ENCODE peak calls at places on chromosomes 2 and 18, in four cellular contexts. C is GM23248, M is sigmoid colon, Q is GM23338. O is an unnamed sample. For H3K4me1, the result is how much of the 10 kb centered on the place peaks cover.

GRCh38 chr18:13099113-13099512 is 108.0 kb downstream of the CEP192 start:
- DNase-seq in C (no peak), M (no peak), Q (no peak), O (no peak)

GRCh38 chr2:67877281-67877680 is 185.5 kb downstream of the C1D start:
- DNase-seq in C (no peak), M (no peak), Q (peak), O (no peak)

GRCh38 chr2:237294509-237294908 is 119.5 kb downstream of the COL6A3 start:
- DNase-seq in C (no peak), M (no peak), Q (no peak), O (no peak)

GRCh38 chr2:118856330-118856977 is 9.0 kb upstream of the EN1 start:
- DNase-seq in C (no peak), M (no peak), Q (no peak), O (no peak)

GRCh38 chr2:181106229-181106628 is 125.8 kb downstream of the UBE2E3 start:
- DNase-seq in C (peak), M (no peak), Q (no peak), O (peak)

GRCh38 chr18:74512321-74513053 is 16.3 kb downstream of the CNDP2 start:
- DNase-seq in C (no peak), M (peak), Q (no peak), O (no peak)

GRCh38 chr18:74256190-74256589 is 35.6 kb downstream of the CYB5A start:
- DNase-seq in C (no peak), M (no peak), Q (no peak), O (no peak)

GRCh38 chr2:226994775-226995174 is 158.9 kb downstream of the RHBDD1 start:
- DNase-seq in C (no peak), M (no peak), Q (no peak), O (no peak)

GRCh38 chr2:36482576-36483214 is 115.3 kb downstream of the FEZ2 start:
- DNase-seq in C (peak), M (no peak), Q (no peak), O (no peak)

GRCh38 chr2:170339753-170340692 is 162.1 kb downstream of the MYO3B start:
- DNase-seq in C (no peak), M (no peak), Q (peak), O (no peak)

GRCh38 chr2:174461221-174461620 is 25.6 kb downstream of the GPR155 start:
- DNase-seq in C (no peak), M (no peak), Q (no peak), O (no peak)

GRCh38 chr18:9135912-9136314 is 668 bp upstream of the ANKRD12 start:
- DNase-seq in C (peak), M (no peak), Q (peak), O (peak)

DNA sequence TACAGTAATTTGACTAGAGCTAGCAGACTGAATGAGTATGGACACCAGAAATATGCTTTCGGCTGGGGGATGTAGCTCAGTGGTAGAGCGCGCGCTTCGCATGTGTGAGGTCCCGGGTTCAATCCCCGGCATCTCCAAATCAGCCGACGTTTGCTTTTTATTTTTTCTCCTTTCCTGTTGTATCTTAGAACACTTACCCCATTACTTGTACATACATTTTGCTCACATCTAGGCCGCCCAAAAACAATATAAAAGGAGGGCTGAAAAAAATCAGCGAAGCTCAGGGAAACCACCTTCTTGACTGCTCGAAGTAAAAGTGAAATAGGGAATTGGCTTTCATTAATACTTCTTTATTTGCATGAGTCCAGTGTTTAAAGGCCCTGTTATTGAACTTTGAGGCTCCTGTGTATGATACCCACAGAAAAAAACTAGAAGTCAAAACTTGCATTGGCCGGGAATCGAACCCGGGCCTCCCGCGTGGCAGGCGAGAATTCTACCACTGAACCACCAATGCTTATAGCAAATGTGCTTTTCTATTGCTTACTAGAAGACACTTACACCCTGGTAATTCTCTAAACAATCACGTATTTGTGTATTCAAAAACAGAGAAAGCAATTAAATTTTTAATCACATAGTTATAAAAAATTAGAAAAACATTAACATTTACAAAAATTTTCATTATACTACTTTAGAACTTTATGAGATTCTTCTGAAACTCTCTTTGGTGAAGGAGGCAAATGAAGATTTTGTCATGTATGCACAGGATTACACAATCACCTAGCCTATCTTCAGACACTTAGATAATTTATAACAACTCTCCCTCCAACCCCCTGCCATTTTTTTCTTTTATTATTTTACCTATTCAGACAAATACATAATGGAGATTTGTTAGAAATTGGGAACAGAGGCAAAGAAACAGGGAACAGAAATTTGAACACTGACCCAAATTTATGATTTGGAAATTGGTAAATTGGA is 35.2 kb upstream of the GPD2 start:
- DNase-seq in C (peak), M (peak), Q (peak), O (peak)
- H3K4me1 ChIP-seq in C (under half), M (under half), Q (under half), O (under half)

GRCh38 chr2:85888745-85889647 is at the start of gene ST3GAL5:
- DNase-seq in C (peak), M (peak), Q (peak), O (peak)

GRCh38 chr2:85889648-85890281 is 975 bp upstream of the ST3GAL5 start:
- DNase-seq in C (peak), M (no peak), Q (no peak), O (no peak)

GRCh38 chr2:85892216-85892944 is 3.6 kb upstream of the ST3GAL5 start:
- DNase-seq in C (no peak), M (no peak), Q (no peak), O (no peak)

GRCh38 chr2:85888020-85888744 is 608 bp downstream of the ST3GAL5 start:
- DNase-seq in C (peak), M (peak), Q (peak), O (peak)

GRCh38 chr2:85890522-85891176 is 1.9 kb upstream of the ST3GAL5 start:
- DNase-seq in C (no peak), M (no peak), Q (no peak), O (no peak)
- H3K27ac ChIP-seq in C (no peak), M (peak), Q (no peak), O (no peak)

DNA sequence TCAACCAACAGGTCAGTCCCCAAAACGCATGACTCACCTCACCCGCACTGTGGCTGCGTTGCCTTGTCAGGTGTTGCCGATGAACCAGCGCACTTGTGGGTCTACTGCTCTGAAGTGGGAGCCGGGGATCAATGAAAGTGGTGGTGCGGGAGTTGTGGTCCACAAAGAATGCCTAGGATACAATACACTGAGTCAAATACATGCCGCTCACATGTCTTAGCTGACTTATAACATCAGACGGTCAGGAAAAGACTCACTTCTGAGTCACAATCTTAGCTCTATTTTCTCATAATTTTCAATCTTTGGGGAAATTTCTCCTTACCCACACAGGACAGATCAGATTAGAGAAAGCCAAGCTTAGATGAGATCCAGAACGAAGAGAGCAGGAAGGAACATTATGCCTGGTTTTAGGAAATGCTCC is 107.1 kb upstream of the STK17B start:
- DNase-seq in C (peak), M (no peak), Q (no peak), O (no peak)
- H3K4me3 ChIP-seq in C (peak), M (no peak), Q (no peak), O (no peak)

GRCh38 chr2:10581990-10582389 is 107.8 kb downstream of the NOL10 start:
- DNase-seq in C (no peak), M (no peak), Q (no peak), O (no peak)
- H3K4me1 ChIP-seq in C (under half), M (under half), Q (under half), O (under half)